ENCODE peak calls at places on chromosomes 7 and 10, in six cellular contexts. J is K562, M is SK-N-SH, K is HepG2, A is H1, C is GM12878. N is an unnamed sample.

GRCh38 chr7:148962823-148963582 is 65.3 kb downstream of the PDIA4 start:
- DNase-seq in J (peak; percentile 67), M (peak; percentile 82), K (peak; percentile 45), A (no peak), C (peak; percentile 68), N (peak; percentile 72)

GRCh38 chr10:100037758-100038315 is 28.1 kb upstream of the DNMBP start:
- DNase-seq in J (no peak), M (no peak), K (no peak), A (no peak), C (no peak), N (peak; percentile 16)

GRCh38 chr7:6276911-6277408 is 4.5 kb upstream of the CYTH3 start:
- DNase-seq in J (no peak), M (peak; percentile 40), K (no peak), A (no peak), C (no peak), N (no peak)

GRCh38 chr10:122164028-122164601 is 107.0 kb upstream of the BTBD16 start:
- DNase-seq in J (no peak), M (peak; percentile 82), K (no peak), A (no peak), C (no peak), N (no peak)

GRCh38 chr10:73095479-73096021 is 1.1 kb downstream of the P4HA1 start:
- DNase-seq in J (peak; percentile 45), M (peak; percentile 39), K (peak; percentile 49), A (no peak), C (no peak), N (peak; percentile 58)

GRCh38 chr7:42197391-42197790 is 39.6 kb downstream of the GLI3 start:
- DNase-seq in J (no peak), M (no peak), K (no peak), A (no peak), C (no peak), N (no peak)

GRCh38 chr10:47031251-47031952 is 120.2 kb downstream of the PTPN20 start:
- DNase-seq in J (peak; percentile 79), M (no peak), K (no peak), A (no peak), C (no peak), N (peak; percentile 29)

GRCh38 chr10:62496925-62497324 is 122.8 kb downstream of the ZNF365 start:
- DNase-seq in J (no peak), M (no peak), K (no peak), A (no peak), C (no peak), N (no peak)

GRCh38 chr7:95245828-95246227 is 78.5 kb downstream of the PON1 start:
- DNase-seq in J (no peak), M (no peak), K (no peak), A (peak; percentile 15), C (no peak), N (no peak)

GRCh38 chr10:14571866-14572507 is 202.7 kb downstream of the FAM107B start:
- DNase-seq in J (no peak), M (no peak), K (peak; percentile 96), A (no peak), C (no peak), N (peak; percentile 96)

GRCh38 chr7:33578166-33578565 is 327.2 kb upstream of the BMPER start:
- DNase-seq in J (no peak), M (no peak), K (no peak), A (no peak), C (no peak), N (no peak)

GRCh38 chr7:18019562-18019961 is 8.1 kb downstream of the PRPS1L1 start:
- DNase-seq in J (no peak), M (no peak), K (no peak), A (no peak), C (no peak), N (peak; percentile 41)

GRCh38 chr7:28165971-28166955 is 14.3 kb downstream of the JAZF1 start:
- DNase-seq in J (no peak), M (no peak), K (no peak), A (no peak), C (no peak), N (no peak)

GRCh38 chr7:98462926-98463325 is 62.0 kb upstream of the BAIAP2L1 start:
- DNase-seq in J (no peak), M (no peak), K (no peak), A (no peak), C (no peak), N (no peak)

GRCh38 chr10:112362833-112363232 is 11.1 kb upstream of the ACSL5 start:
- DNase-seq in J (no peak), M (no peak), K (no peak), A (no peak), C (no peak), N (no peak)

GRCh38 chr7:123666492-123666891 is 10.8 kb downstream of the LMOD2 start:
- DNase-seq in J (no peak), M (peak; percentile 30), K (no peak), A (no peak), C (no peak), N (no peak)

GRCh38 chr7:28954446-28954845 is 3.7 kb downstream of the TRIL start:
- DNase-seq in J (no peak), M (peak; percentile 37), K (no peak), A (no peak), C (no peak), N (no peak)

GRCh38 chr10:13103554-13103953 is 3.6 kb downstream of the OPTN start:
- DNase-seq in J (no peak), M (no peak), K (no peak), A (no peak), C (no peak), N (no peak)

GRCh38 chr7:37494940-37495339 is 46.3 kb upstream of the ELMO1 start:
- DNase-seq in J (no peak), M (no peak), K (no peak), A (no peak), C (no peak), N (no peak)

GRCh38 chr7:150324366-150324961 is 1.1 kb upstream of the ACTR3C start:
- DNase-seq in J (peak; percentile 50), M (peak; percentile 52), K (peak; percentile 27), A (no peak), C (no peak), N (no peak)

GRCh38 chr10:34219860-34220518 is 595.1 kb downstream of the PARD3 start:
- DNase-seq in J (no peak), M (no peak), K (no peak), A (no peak), C (no peak), N (no peak)

GRCh38 chr10:125448596-125448995 is 234.4 kb downstream of the TEX36 start:
- DNase-seq in J (peak; percentile 57), M (peak; percentile 21), K (peak; percentile 5), A (peak; percentile 15), C (no peak), N (peak; percentile 53)

GRCh38 chr10:19014034-19014433 is 34.6 kb upstream of the MALRD1 start:
- DNase-seq in J (no peak), M (no peak), K (no peak), A (no peak), C (no peak), N (no peak)

DNA sequence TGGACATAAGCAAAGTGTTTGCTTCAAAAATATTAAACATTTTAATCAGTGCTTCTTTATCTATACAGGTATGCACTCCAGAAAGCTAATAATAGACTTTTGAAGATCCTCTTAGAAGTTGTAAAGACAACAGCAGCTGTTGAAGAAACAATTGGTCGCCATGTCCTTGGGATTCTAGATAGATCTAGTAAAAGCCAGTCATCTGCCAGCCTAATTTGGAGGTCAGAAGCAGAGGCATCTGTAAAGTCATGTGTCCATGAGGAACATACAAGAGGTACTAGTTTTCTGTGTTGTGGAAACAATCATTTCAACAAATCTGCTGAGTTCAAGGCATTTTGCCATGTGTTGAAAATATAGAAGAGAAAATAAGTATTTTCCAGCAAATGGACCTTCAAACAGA is 89.3 kb downstream of the CYP51A1 start:
- DNase-seq in J (no peak), M (no peak), K (no peak), A (no peak), C (no peak), N (no peak)
- TF ChIP-seq MAX in J (no peak), M (no peak), K (no peak), A (no peak), C (no peak), N (no peak)

DNA sequence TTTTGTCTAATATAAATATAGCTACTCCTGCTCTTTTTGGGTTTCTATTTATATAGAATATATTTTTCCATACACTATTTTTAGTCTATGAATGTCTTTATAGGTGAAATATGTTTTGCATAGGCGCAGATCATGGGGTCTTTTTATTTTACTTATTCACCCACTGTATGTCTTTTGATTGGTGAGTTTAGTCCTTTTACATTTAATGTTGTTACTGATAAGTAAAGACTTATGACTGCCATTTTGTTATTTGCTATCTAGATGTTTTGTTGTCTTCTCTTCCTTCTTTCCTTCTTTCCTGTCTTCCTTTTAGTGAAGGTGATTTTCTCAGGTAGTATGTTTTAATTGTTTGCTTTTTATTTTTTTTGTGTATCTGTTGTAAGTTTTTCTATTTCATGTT is 276.8 kb upstream of the CNTNAP2 start:
- DNase-seq in J (no peak), M (no peak), K (no peak), A (no peak), C (no peak), N (no peak)
- TF ChIP-seq RFX5 in J (no peak), M (no peak), K (no peak), A (no peak), C (no peak), N (no peak)

GRCh38 chr7:135249901-135250300 is 16.3 kb downstream of the STRA8 start:
- DNase-seq in J (no peak), M (no peak), K (no peak), A (no peak), C (no peak), N (no peak)

GRCh38 chr7:135257790-135258189 is 24.2 kb downstream of the STRA8 start:
- DNase-seq in J (no peak), M (no peak), K (peak; percentile 79), A (no peak), C (no peak), N (no peak)

GRCh38 chr7:135258585-135258984 is 24.9 kb downstream of the STRA8 start:
- DNase-seq in J (no peak), M (no peak), K (no peak), A (no peak), C (no peak), N (no peak)

GRCh38 chr7:135251502-135252327 is 18.1 kb downstream of the STRA8 start:
- DNase-seq in J (no peak), M (no peak), K (no peak), A (no peak), C (peak; percentile 45), N (no peak)

GRCh38 chr7:135253851-135254815 is 20.5 kb downstream of the STRA8 start:
- DNase-seq in J (no peak), M (no peak), K (peak; percentile 50), A (no peak), C (no peak), N (peak; percentile 54)
- TF ChIP-seq MAX in J (no peak), M (peak; percentile 73), K (no peak), A (no peak), C (no peak), N (peak; percentile 46)

DNA sequence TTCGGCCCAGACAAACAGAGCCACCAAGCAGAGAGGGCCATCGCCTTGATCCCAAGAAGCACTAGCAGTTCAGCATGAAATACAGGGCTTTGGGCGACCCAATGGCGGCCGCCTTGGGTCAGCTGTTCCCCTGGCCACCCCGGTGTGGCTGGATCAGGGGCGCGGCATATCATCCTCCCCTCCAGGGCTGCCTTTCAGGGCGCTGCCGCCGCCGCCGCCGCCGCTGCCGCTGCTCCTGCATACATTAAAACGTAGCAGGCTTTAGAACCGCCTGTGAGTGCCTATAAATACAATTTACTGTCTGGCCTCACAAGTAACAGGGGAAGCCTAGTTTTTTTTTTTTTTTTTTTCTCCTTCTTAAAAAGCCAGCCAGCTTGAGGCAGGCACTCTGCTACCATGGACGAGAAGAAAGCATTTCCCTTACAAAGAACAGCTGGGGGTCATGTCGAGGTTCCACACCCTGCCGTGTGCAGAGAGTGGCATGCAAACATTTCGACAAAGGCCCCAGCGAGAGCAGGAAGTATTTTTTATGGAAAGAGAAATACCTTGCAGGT is 57.7 kb upstream of the EFCAB10 start:
- DNase-seq in J (no peak), M (no peak), K (no peak), A (peak; percentile 81), C (no peak), N (no peak)
- TF ChIP-seq RFX5 in J (no peak), M (no peak), K (no peak), A (no peak), C (no peak), N (no peak)